ENCODE peak calls at places on chromosomes 3 and 15, in nine cellular contexts. One of them, this sample, is unnamed.

GRCh38 chr3:16323737-16324136 is 58.7 kb downstream of the OXNAD1 start:
- DNase-seq in psoas muscle: no peak
- DNase-seq in neural crest cell: no peak
- DNase-seq in CD4-positive, alpha-beta T cell: no peak
- DNase-seq in HCT116: no peak
- DNase-seq in AG04449: no peak
- DNase-seq in astrocyte of the spinal cord: no peak
- DNase-seq in GM10248: no peak
- DNase-seq in heart right ventricle: no peak
- DNase-seq in this sample: no peak

GRCh38 chr15:99973351-99973750 is 240.1 kb upstream of the LYSMD4 start:
- DNase-seq in psoas muscle: no peak
- DNase-seq in neural crest cell: no peak
- DNase-seq in CD4-positive, alpha-beta T cell: no peak
- DNase-seq in HCT116: no peak
- DNase-seq in AG04449: no peak
- DNase-seq in astrocyte of the spinal cord: no peak
- DNase-seq in GM10248: no peak
- DNase-seq in heart right ventricle: no peak
- DNase-seq in this sample: no peak

GRCh38 chr15:67240235-67241131 is 14.0 kb downstream of the AAGAB start:
- DNase-seq in psoas muscle: no peak
- DNase-seq in neural crest cell: no peak
- DNase-seq in CD4-positive, alpha-beta T cell: peak
- DNase-seq in HCT116: peak
- DNase-seq in AG04449: no peak
- DNase-seq in astrocyte of the spinal cord: no peak
- DNase-seq in GM10248: peak
- DNase-seq in heart right ventricle: no peak
- DNase-seq in this sample: no peak

GRCh38 chr3:94619643-94620042 is 556.8 kb downstream of the NSUN3 start:
- DNase-seq in psoas muscle: no peak
- DNase-seq in neural crest cell: no peak
- DNase-seq in CD4-positive, alpha-beta T cell: no peak
- DNase-seq in HCT116: no peak
- DNase-seq in AG04449: no peak
- DNase-seq in astrocyte of the spinal cord: no peak
- DNase-seq in GM10248: no peak
- DNase-seq in heart right ventricle: no peak
- DNase-seq in this sample: no peak

GRCh38 chr3:155585384-155585783 is 159.5 kb downstream of the PLCH1 start:
- DNase-seq in psoas muscle: no peak
- DNase-seq in neural crest cell: no peak
- DNase-seq in CD4-positive, alpha-beta T cell: no peak
- DNase-seq in HCT116: peak
- DNase-seq in AG04449: no peak
- DNase-seq in astrocyte of the spinal cord: no peak
- DNase-seq in GM10248: no peak
- DNase-seq in heart right ventricle: no peak
- DNase-seq in this sample: no peak

GRCh38 chr15:45588199-45588910 is 1.2 kb downstream of the BLOC1S6 start:
- DNase-seq in psoas muscle: no peak
- DNase-seq in neural crest cell: no peak
- DNase-seq in CD4-positive, alpha-beta T cell: no peak
- DNase-seq in HCT116: no peak
- DNase-seq in AG04449: no peak
- DNase-seq in astrocyte of the spinal cord: peak
- DNase-seq in GM10248: no peak
- DNase-seq in heart right ventricle: no peak
- DNase-seq in this sample: no peak

GRCh38 chr3:70531063-70531657 is 218.7 kb upstream of the MDFIC2 start:
- DNase-seq in psoas muscle: no peak
- DNase-seq in neural crest cell: no peak
- DNase-seq in CD4-positive, alpha-beta T cell: no peak
- DNase-seq in HCT116: no peak
- DNase-seq in AG04449: no peak
- DNase-seq in astrocyte of the spinal cord: peak
- DNase-seq in GM10248: peak
- DNase-seq in heart right ventricle: no peak
- DNase-seq in this sample: no peak

GRCh38 chr15:68022061-68022460 is 32.1 kb upstream of the PIAS1 start:
- DNase-seq in psoas muscle: peak
- DNase-seq in neural crest cell: no peak
- DNase-seq in CD4-positive, alpha-beta T cell: no peak
- DNase-seq in HCT116: no peak
- DNase-seq in AG04449: no peak
- DNase-seq in astrocyte of the spinal cord: no peak
- DNase-seq in GM10248: no peak
- DNase-seq in heart right ventricle: no peak
- DNase-seq in this sample: no peak

GRCh38 chr3:162992741-162993140 is 1496.1 kb downstream of the OTOL1 start:
- DNase-seq in psoas muscle: no peak
- DNase-seq in neural crest cell: no peak
- DNase-seq in CD4-positive, alpha-beta T cell: no peak
- DNase-seq in HCT116: no peak
- DNase-seq in AG04449: no peak
- DNase-seq in astrocyte of the spinal cord: no peak
- DNase-seq in GM10248: no peak
- DNase-seq in heart right ventricle: no peak
- DNase-seq in this sample: no peak

GRCh38 chr3:70264122-70264780 is 48.2 kb downstream of the MDFIC2 start:
- DNase-seq in psoas muscle: no peak
- DNase-seq in neural crest cell: no peak
- DNase-seq in CD4-positive, alpha-beta T cell: no peak
- DNase-seq in HCT116: no peak
- DNase-seq in AG04449: no peak
- DNase-seq in astrocyte of the spinal cord: peak
- DNase-seq in GM10248: no peak
- DNase-seq in heart right ventricle: no peak
- DNase-seq in this sample: no peak

GRCh38 chr3:44050051-44050570 is 191.6 kb upstream of the TOPAZ1 start:
- DNase-seq in psoas muscle: no peak
- DNase-seq in neural crest cell: no peak
- DNase-seq in CD4-positive, alpha-beta T cell: no peak
- DNase-seq in HCT116: no peak
- DNase-seq in AG04449: no peak
- DNase-seq in astrocyte of the spinal cord: no peak
- DNase-seq in GM10248: no peak
- DNase-seq in heart right ventricle: no peak
- DNase-seq in this sample: no peak

GRCh38 chr3:171385086-171385485 is 75.1 kb downstream of the TNIK start:
- DNase-seq in psoas muscle: no peak
- DNase-seq in neural crest cell: no peak
- DNase-seq in CD4-positive, alpha-beta T cell: no peak
- DNase-seq in HCT116: no peak
- DNase-seq in AG04449: no peak
- DNase-seq in astrocyte of the spinal cord: no peak
- DNase-seq in GM10248: no peak
- DNase-seq in heart right ventricle: no peak
- DNase-seq in this sample: no peak

DNA sequence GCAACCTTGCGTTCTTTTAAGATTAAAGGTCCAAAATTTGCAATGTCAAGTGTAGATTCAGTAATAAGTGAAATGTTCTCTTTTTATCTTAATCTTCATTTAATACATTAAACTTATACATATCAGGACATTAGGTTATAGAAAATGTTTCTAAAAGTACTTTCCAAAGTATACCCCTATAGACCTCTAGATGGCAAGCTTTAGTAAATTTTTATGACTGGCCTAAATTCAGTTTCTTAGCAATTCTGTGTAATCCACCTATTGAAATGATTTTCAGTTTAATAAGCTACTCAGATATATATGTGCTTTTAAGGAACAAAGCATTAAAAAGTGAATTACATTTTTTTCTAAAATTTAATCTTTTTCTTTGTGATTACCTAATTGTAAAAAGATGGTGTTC is 342.2 kb downstream of the GBE1 start:
- DNase-seq in psoas muscle: no peak
- DNase-seq in neural crest cell: no peak
- DNase-seq in CD4-positive, alpha-beta T cell: no peak
- DNase-seq in HCT116: no peak
- DNase-seq in AG04449: no peak
- DNase-seq in astrocyte of the spinal cord: peak
- DNase-seq in GM10248: peak
- DNase-seq in heart right ventricle: no peak
- DNase-seq in this sample: no peak
- TF ChIP-seq CTCF in psoas muscle: peak
- TF ChIP-seq CTCF in neural crest cell: peak
- TF ChIP-seq CTCF in CD4-positive, alpha-beta T cell: no peak
- TF ChIP-seq CTCF in HCT116: peak
- TF ChIP-seq CTCF in AG04449: peak
- TF ChIP-seq CTCF in astrocyte of the spinal cord: peak
- TF ChIP-seq CTCF in GM10248: peak
- TF ChIP-seq CTCF in heart right ventricle: peak
- TF ChIP-seq CTCF in this sample: peak

GRCh38 chr3:45508659-45509037 is 85.9 kb upstream of the LIMD1 start:
- DNase-seq in psoas muscle: no peak
- DNase-seq in neural crest cell: no peak
- DNase-seq in CD4-positive, alpha-beta T cell: no peak
- DNase-seq in HCT116: no peak
- DNase-seq in AG04449: no peak
- DNase-seq in astrocyte of the spinal cord: no peak
- DNase-seq in GM10248: no peak
- DNase-seq in heart right ventricle: no peak
- DNase-seq in this sample: no peak

GRCh38 chr3:45506084-45506483 is 88.5 kb upstream of the LIMD1 start:
- DNase-seq in psoas muscle: no peak
- DNase-seq in neural crest cell: no peak
- DNase-seq in CD4-positive, alpha-beta T cell: no peak
- DNase-seq in HCT116: no peak
- DNase-seq in AG04449: no peak
- DNase-seq in astrocyte of the spinal cord: no peak
- DNase-seq in GM10248: no peak
- DNase-seq in heart right ventricle: no peak
- DNase-seq in this sample: no peak

GRCh38 chr3:45509038-45509767 is 85.3 kb upstream of the LIMD1 start:
- DNase-seq in psoas muscle: no peak
- DNase-seq in neural crest cell: peak
- DNase-seq in CD4-positive, alpha-beta T cell: no peak
- DNase-seq in HCT116: peak
- DNase-seq in AG04449: peak
- DNase-seq in astrocyte of the spinal cord: peak
- DNase-seq in GM10248: no peak
- DNase-seq in heart right ventricle: no peak
- DNase-seq in this sample: no peak

GRCh38 chr3:45506751-45507391 is 87.7 kb upstream of the LIMD1 start:
- DNase-seq in psoas muscle: no peak
- DNase-seq in neural crest cell: no peak
- DNase-seq in CD4-positive, alpha-beta T cell: no peak
- DNase-seq in HCT116: no peak
- DNase-seq in AG04449: no peak
- DNase-seq in astrocyte of the spinal cord: no peak
- DNase-seq in GM10248: no peak
- DNase-seq in heart right ventricle: no peak
- DNase-seq in this sample: no peak

GRCh38 chr3:45507820-45508317 is 86.7 kb upstream of the LIMD1 start:
- DNase-seq in psoas muscle: peak
- DNase-seq in neural crest cell: peak
- DNase-seq in CD4-positive, alpha-beta T cell: no peak
- DNase-seq in HCT116: no peak
- DNase-seq in AG04449: no peak
- DNase-seq in astrocyte of the spinal cord: peak
- DNase-seq in GM10248: no peak
- DNase-seq in heart right ventricle: peak
- DNase-seq in this sample: peak
- TF ChIP-seq CTCF in psoas muscle: no peak
- TF ChIP-seq CTCF in neural crest cell: peak
- TF ChIP-seq CTCF in CD4-positive, alpha-beta T cell: no peak
- TF ChIP-seq CTCF in HCT116: no peak
- TF ChIP-seq CTCF in AG04449: peak
- TF ChIP-seq CTCF in astrocyte of the spinal cord: peak
- TF ChIP-seq CTCF in GM10248: no peak
- TF ChIP-seq CTCF in heart right ventricle: no peak
- TF ChIP-seq CTCF in this sample: peak

GRCh38 chr3:147213633-147214032 is 192.7 kb downstream of the ZIC4 start:
- DNase-seq in psoas muscle: no peak
- DNase-seq in neural crest cell: no peak
- DNase-seq in CD4-positive, alpha-beta T cell: no peak
- DNase-seq in HCT116: no peak
- DNase-seq in AG04449: no peak
- DNase-seq in astrocyte of the spinal cord: no peak
- DNase-seq in GM10248: no peak
- DNase-seq in heart right ventricle: no peak
- DNase-seq in this sample: no peak
- TF ChIP-seq CTCF in psoas muscle: no peak
- TF ChIP-seq CTCF in neural crest cell: no peak
- TF ChIP-seq CTCF in CD4-positive, alpha-beta T cell: no peak
- TF ChIP-seq CTCF in HCT116: no peak
- TF ChIP-seq CTCF in AG04449: no peak
- TF ChIP-seq CTCF in astrocyte of the spinal cord: no peak
- TF ChIP-seq CTCF in GM10248: no peak
- TF ChIP-seq CTCF in heart right ventricle: no peak
- TF ChIP-seq CTCF in this sample: no peak

GRCh38 chr3:188002626-188003138 is 151.3 kb upstream of the LPP start:
- DNase-seq in psoas muscle: no peak
- DNase-seq in neural crest cell: no peak
- DNase-seq in CD4-positive, alpha-beta T cell: no peak
- DNase-seq in HCT116: no peak
- DNase-seq in AG04449: no peak
- DNase-seq in astrocyte of the spinal cord: no peak
- DNase-seq in GM10248: no peak
- DNase-seq in heart right ventricle: no peak
- DNase-seq in this sample: no peak

GRCh38 chr3:187999821-188000220 is 154.1 kb upstream of the LPP start:
- DNase-seq in psoas muscle: no peak
- DNase-seq in neural crest cell: no peak
- DNase-seq in CD4-positive, alpha-beta T cell: peak
- DNase-seq in HCT116: no peak
- DNase-seq in AG04449: no peak
- DNase-seq in astrocyte of the spinal cord: no peak
- DNase-seq in GM10248: no peak
- DNase-seq in heart right ventricle: no peak
- DNase-seq in this sample: no peak

GRCh38 chr3:188000361-188000861 is 153.5 kb upstream of the LPP start:
- DNase-seq in psoas muscle: peak
- DNase-seq in neural crest cell: no peak
- DNase-seq in CD4-positive, alpha-beta T cell: no peak
- DNase-seq in HCT116: no peak
- DNase-seq in AG04449: no peak
- DNase-seq in astrocyte of the spinal cord: no peak
- DNase-seq in GM10248: no peak
- DNase-seq in heart right ventricle: no peak
- DNase-seq in this sample: no peak

GRCh38 chr3:188001926-188002325 is 152.0 kb upstream of the LPP start:
- DNase-seq in psoas muscle: no peak
- DNase-seq in neural crest cell: no peak
- DNase-seq in CD4-positive, alpha-beta T cell: no peak
- DNase-seq in HCT116: no peak
- DNase-seq in AG04449: no peak
- DNase-seq in astrocyte of the spinal cord: no peak
- DNase-seq in GM10248: no peak
- DNase-seq in heart right ventricle: no peak
- DNase-seq in this sample: no peak

DNA sequence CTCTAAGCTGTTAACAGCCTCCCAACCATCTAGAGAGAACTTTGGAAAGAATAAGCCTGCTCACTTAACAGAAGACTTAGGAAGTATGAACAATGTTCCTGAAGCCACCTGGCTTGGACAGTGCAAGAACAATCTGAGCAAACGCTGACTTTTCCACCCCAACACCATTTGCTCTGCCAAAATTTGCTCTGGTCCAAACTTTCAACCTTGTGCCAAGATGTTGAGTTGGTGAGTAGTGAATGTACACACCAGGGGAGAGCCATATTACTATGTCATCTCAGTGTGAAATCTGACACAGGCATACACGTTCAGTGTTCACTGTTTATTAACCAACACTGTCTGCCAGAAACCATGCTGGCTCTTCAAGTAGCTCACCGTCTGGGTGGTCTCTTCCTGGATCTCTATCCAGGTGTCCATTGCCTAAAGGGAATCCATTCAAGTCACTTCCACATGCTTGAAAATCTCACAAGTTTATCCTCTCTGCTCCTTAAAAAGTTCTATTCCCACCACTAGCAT is 152.8 kb upstream of the LPP start:
- DNase-seq in psoas muscle: no peak
- DNase-seq in neural crest cell: no peak
- DNase-seq in CD4-positive, alpha-beta T cell: no peak
- DNase-seq in HCT116: no peak
- DNase-seq in AG04449: no peak
- DNase-seq in astrocyte of the spinal cord: peak
- DNase-seq in GM10248: no peak
- DNase-seq in heart right ventricle: no peak
- DNase-seq in this sample: no peak
- TF ChIP-seq CTCF in psoas muscle: no peak
- TF ChIP-seq CTCF in neural crest cell: no peak
- TF ChIP-seq CTCF in CD4-positive, alpha-beta T cell: no peak
- TF ChIP-seq CTCF in HCT116: no peak
- TF ChIP-seq CTCF in AG04449: no peak
- TF ChIP-seq CTCF in astrocyte of the spinal cord: no peak
- TF ChIP-seq CTCF in GM10248: no peak
- TF ChIP-seq CTCF in heart right ventricle: no peak
- TF ChIP-seq CTCF in this sample: no peak

This sample was measured in mesothelial cell of epicardium.